ENCODE peak calls at places on chromosome 11, in ten cellular contexts. R is stimulated activated CD4-positive, alpha-beta T cell treated with anti-CD3 and anti-CD28 coated beads, Interleukin-1b, Interleukin-23, amount 100 ng/mL, for 4 hours; C is NCI-H774; X is NCI-H1092; W is Calu3; Z is HTR-8/SVneo; B is MCF 10A; U is stromal cell of bone marrow; E is HEK293T; T is AG04450. Y is an unnamed sample.

GRCh38 chr11:134410766-134411165 is 1.3 kb downstream of the B3GAT1 start:
- DNase-seq in W (no peak), C (no peak), U (no peak), T (no peak), B (no peak), Z (no peak), R (no peak), X (no peak), E (no peak), Y (no peak)

GRCh38 chr11:47212938-47213337 is 1.8 kb upstream of the DDB2 start:
- DNase-seq in Z (no peak), T (no peak), R (no peak), B (no peak), E (no peak), C (no peak), W (no peak), U (no peak), X (no peak), Y (no peak)

GRCh38 chr11:83827520-83827919 is 541.4 kb upstream of the CCDC90B start:
- DNase-seq in B (no peak), X (no peak), E (no peak), T (no peak), Z (no peak), R (no peak), U (peak), C (no peak), W (no peak), Y (no peak)

GRCh38 chr11:10076458-10077141 is 217.4 kb downstream of the SBF2 start:
- DNase-seq in C (no peak), T (no peak), U (peak), R (no peak), Z (peak), B (peak), W (peak), E (peak), X (no peak), Y (no peak)

GRCh38 chr11:129414144-129414876 is 38.7 kb downstream of the BARX2 start:
- DNase-seq in Z (no peak), B (no peak), W (no peak), X (no peak), C (no peak), E (no peak), R (no peak), T (no peak), U (no peak), Y (no peak)

GRCh38 chr11:33564856-33565453 is 135.7 kb downstream of the C11orf91 start:
- DNase-seq in R (no peak), Z (no peak), T (no peak), W (no peak), B (no peak), E (no peak), X (no peak), C (no peak), U (no peak), Y (no peak)

GRCh38 chr11:121437018-121437685 is 15.0 kb upstream of the SORL1 start:
- DNase-seq in C (no peak), T (no peak), E (no peak), B (peak), R (no peak), Z (no peak), W (no peak), X (no peak), U (no peak), Y (no peak)

GRCh38 chr11:100545970-100546369 is 141.1 kb upstream of the ARHGAP42 start:
- DNase-seq in X (no peak), R (no peak), W (no peak), Z (no peak), B (no peak), E (no peak), T (no peak), C (no peak), U (no peak), Y (no peak)

Y was measured in esophagus muscularis mucosa.